ENCODE peak calls at places on chromosomes 12 and 14, in ten cellular contexts. L, U, I, A, E, B, H, O, S and J are unnamed samples.

GRCh38 chr14:72942934-72943333 is 16.7 kb downstream of the DCAF4 start:
- DNase-seq in A (no peak), U (no peak), O (no peak), I (no peak), S (no peak), E (no peak), H (no peak), B (no peak), L (no peak), J (no peak)

GRCh38 chr14:59293934-59294661 is 105.6 kb downstream of the DAAM1 start:
- DNase-seq in E (peak), O (no peak), S (no peak), I (no peak), H (no peak), L (no peak), U (no peak), A (no peak), B (no peak), J (no peak)

GRCh38 chr14:69475194-69475818 is 9.2 kb upstream of the PLEKHD1 start:
- DNase-seq in A (peak), S (peak), L (no peak), I (no peak), O (peak), E (no peak), B (peak), H (no peak), U (no peak), J (no peak)

GRCh38 chr14:49623941-49624806 is 3.6 kb downstream of the MGAT2 start:
- DNase-seq in U (no peak), L (no peak), S (no peak), A (peak), E (no peak), B (peak), H (no peak), I (no peak), O (no peak), J (no peak)

GRCh38 chr14:36367985-36368774 is 47.7 kb upstream of the MBIP start:
- DNase-seq in B (no peak), O (no peak), L (no peak), A (no peak), U (no peak), E (no peak), S (no peak), H (no peak), I (no peak), J (no peak)

GRCh38 chr14:104515059-104515810 is 64.3 kb upstream of the C14orf180 start:
- DNase-seq in A (no peak), B (no peak), H (no peak), E (peak), I (no peak), S (no peak), O (peak), U (no peak), L (peak), J (no peak)

GRCh38 chr12:12221560-12221959 is 45.3 kb downstream of the LRP6 start:
- DNase-seq in H (no peak), U (no peak), L (no peak), S (no peak), A (no peak), E (no peak), B (no peak), I (no peak), O (no peak), J (no peak)

GRCh38 chr14:51547260-51547659 is 104.5 kb upstream of the FRMD6 start:
- DNase-seq in U (no peak), A (peak), I (no peak), O (peak), L (no peak), H (no peak), S (peak), E (no peak), B (no peak), J (no peak)

GRCh38 chr14:22598896-22599244 is 770 bp downstream of the ABHD4 start:
- DNase-seq in U (peak), A (peak), I (no peak), E (no peak), O (peak), L (peak), S (peak), B (peak), H (peak), J (no peak)

GRCh38 chr12:54430471-54431075 is 11.5 kb upstream of the ITGA5 start:
- DNase-seq in U (no peak), I (no peak), L (no peak), E (no peak), O (no peak), H (no peak), B (no peak), A (no peak), S (no peak), J (no peak)

GRCh38 chr12:44537354-44537753 is 338.8 kb downstream of the NELL2 start:
- DNase-seq in B (no peak), I (no peak), E (no peak), U (no peak), O (no peak), H (no peak), S (no peak), L (no peak), A (no peak), J (no peak)

GRCh38 chr12:3225796-3226180 is 148.6 kb downstream of the TSPAN9 start:
- DNase-seq in O (no peak), H (no peak), I (no peak), S (peak), E (no peak), A (no peak), L (no peak), B (no peak), U (no peak), J (no peak)

GRCh38 chr12:51752490-51752889 is 96.0 kb downstream of the FIGNL2 start:
- DNase-seq in S (peak), I (no peak), L (peak), O (peak), A (peak), U (peak), B (no peak), E (peak), H (peak), J (no peak)

GRCh38 chr12:114681149-114681849 is 2.7 kb downstream of the TBX3 start:
- DNase-seq in O (peak), E (no peak), L (peak), A (no peak), H (no peak), I (no peak), U (no peak), S (peak), B (no peak), J (no peak)

GRCh38 chr12:14854586-14855163 is 11.3 kb upstream of the ART4 start:
- DNase-seq in S (peak), O (peak), B (peak), A (no peak), L (no peak), I (no peak), U (no peak), E (no peak), H (no peak), J (no peak)

GRCh38 chr12:119319638-119320037 is 14.9 kb upstream of the CCDC60 start:
- DNase-seq in S (no peak), E (no peak), U (no peak), I (no peak), A (no peak), B (no peak), O (no peak), L (no peak), H (no peak), J (no peak)

GRCh38 chr12:124917135-124917840 is 2.8 kb upstream of the UBC start:
- DNase-seq in E (peak), U (peak), I (peak), A (peak), O (peak), H (peak), S (peak), B (peak), L (peak), J (peak)

GRCh38 chr12:7065073-7065623 is 4.6 kb downstream of the C1S start:
- DNase-seq in U (no peak), A (no peak), O (no peak), S (no peak), H (no peak), E (no peak), I (no peak), B (no peak), L (no peak), J (no peak)

GRCh38 chr14:50594577-50595316 is 34.8 kb downstream of the ATL1 start:
- DNase-seq in E (no peak), S (no peak), B (no peak), O (no peak), I (no peak), A (no peak), H (no peak), L (peak), U (no peak), J (no peak)

GRCh38 chr14:98705826-98706225 is 566.2 kb downstream of the BCL11B start:
- DNase-seq in H (no peak), L (peak), O (no peak), B (no peak), E (no peak), I (no peak), S (no peak), U (no peak), A (no peak), J (no peak)

GRCh38 chr12:9149372-9149771 is 33.7 kb upstream of the A2M start:
- DNase-seq in E (no peak), A (no peak), U (no peak), B (no peak), O (no peak), S (no peak), H (no peak), L (peak), I (no peak), J (no peak)

GRCh38 chr12:96219700-96220206 is 25.6 kb downstream of the ELK3 start:
- DNase-seq in U (no peak), H (peak), L (peak), A (peak), O (peak), S (peak), I (no peak), B (no peak), E (no peak), J (no peak)

GRCh38 chr12:15700595-15700994 is 88.6 kb downstream of the EPS8 start:
- DNase-seq in L (no peak), H (no peak), B (peak), A (peak), O (peak), E (no peak), I (no peak), S (peak), U (no peak), J (no peak)

DNA sequence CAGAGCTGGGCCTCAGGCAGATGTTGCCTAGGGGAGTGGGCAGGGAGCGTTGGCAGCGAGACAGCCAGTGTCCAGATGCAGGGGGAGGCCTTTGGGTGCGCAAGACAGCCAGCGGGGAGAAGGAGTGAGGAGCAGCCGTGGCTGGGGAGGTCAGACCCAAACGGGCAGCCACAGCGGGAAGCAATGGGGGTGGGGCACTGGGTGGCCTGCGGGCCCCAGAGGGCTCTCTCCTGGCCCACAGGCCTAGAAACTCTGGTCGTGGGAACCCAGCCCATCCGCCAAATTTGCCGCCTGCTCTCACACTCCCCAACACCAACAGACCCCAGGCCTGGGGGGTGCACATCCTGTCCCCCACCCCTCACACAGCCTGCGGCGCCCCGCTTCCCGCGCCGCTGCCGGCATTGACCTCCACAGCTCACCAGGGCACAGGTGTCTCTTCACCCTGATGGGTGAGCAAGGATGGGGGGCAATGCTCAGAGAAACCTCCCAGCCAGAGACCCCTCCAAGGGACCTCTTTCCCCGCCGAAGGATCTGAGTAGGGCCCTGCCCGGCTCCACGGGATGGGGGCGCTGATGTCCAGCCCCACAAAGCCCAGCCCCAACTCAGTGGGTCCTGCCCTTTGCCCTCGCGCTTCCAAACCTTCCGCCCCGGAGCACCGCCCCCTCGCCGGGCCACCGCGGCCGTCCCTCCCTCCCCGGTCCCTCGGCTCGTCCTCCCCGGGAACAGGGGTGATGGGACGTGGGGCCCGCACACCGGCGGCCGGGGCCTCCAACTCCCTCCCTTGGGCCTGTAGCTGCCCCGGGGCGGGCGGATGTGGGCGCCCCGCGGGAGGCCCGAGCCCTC is 781 bp downstream of the HDAC7 start:
- DNase-seq in L (peak), O (peak), S (peak), A (no peak), U (peak), H (peak), E (peak), B (peak), I (peak), J (peak)
- TF ChIP-seq CTCF in L (peak), O (no peak), S (peak), A (no peak), U (no peak), H (no peak), E (no peak), B (peak), I (no peak), J (no peak)

DNA sequence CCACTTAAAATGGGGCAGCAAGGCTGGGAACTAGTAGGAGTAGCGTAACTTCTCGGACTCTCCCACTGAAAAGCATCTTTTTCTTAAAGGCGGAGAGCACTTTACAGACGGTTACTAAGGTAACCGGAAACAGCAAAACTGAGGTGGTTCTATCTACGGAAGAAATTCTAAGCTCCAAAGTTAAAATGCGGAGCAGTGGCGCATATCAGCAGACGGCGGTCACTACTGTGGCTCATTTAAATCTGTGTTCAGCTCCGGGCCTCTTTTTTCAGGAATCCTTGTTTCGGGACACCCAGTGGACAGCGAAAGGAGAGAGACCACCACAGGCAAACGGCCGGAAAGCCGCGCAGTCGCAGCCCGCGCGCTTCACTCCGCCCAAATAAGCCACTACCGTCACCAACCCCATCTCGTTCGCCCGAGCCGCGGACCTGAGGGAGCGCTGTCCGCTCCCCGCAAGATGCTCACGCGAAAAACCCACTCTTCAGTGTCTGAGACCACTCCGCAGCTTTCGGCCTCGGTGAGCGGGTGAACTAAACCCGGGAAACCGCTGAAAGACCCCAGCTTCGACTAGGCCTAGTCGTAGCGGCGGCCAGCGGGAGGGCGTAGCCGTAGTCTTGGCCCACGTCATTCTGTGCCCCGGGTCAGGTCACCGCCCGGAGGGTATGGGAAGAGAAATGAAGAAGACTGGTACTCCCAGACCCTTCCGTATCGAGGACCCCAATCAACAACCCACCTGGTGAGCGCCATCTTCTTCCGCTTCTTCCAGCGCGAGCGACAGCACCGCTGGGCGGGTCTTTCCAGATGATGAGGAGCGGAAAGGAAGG is at the start of gene SNW1:
- DNase-seq in L (peak), H (peak), S (peak), O (peak), A (peak), U (peak), I (peak), B (peak), E (peak), J (peak)
- TF ChIP-seq CTCF in L (peak), H (no peak), S (no peak), O (no peak), A (no peak), U (no peak), I (no peak), B (no peak), E (no peak), J (no peak)

GRCh38 chr12:102480401-102480800 is at the start of gene IGF1:
- DNase-seq in L (no peak), A (no peak), E (peak), O (no peak), I (no peak), H (no peak), U (no peak), B (no peak), S (peak), J (no peak)
- TF ChIP-seq CTCF in L (peak), A (no peak), E (peak), O (no peak), I (no peak), H (no peak), U (no peak), B (peak), S (peak), J (no peak)

GRCh38 chr12:132194056-132194455 is 49.8 kb downstream of the NOC4L start:
- DNase-seq in L (peak), H (no peak), O (peak), B (no peak), I (no peak), U (no peak), S (no peak), E (no peak), A (no peak), J (no peak)
- TF ChIP-seq CTCF in L (peak), H (no peak), O (no peak), B (peak), I (no peak), U (no peak), S (peak), E (no peak), A (peak), J (no peak)

GRCh38 chr14:63996016-63996415 is 143.2 kb downstream of the SYNE2 start:
- DNase-seq in L (no peak), A (no peak), E (no peak), I (no peak), H (no peak), U (no peak), S (no peak), O (no peak), B (no peak), J (no peak)

GRCh38 chr14:63995285-63995684 is 142.5 kb downstream of the SYNE2 start:
- DNase-seq in I (no peak), H (no peak), S (no peak), E (no peak), L (no peak), A (no peak), O (no peak), U (no peak), B (no peak), J (no peak)

GRCh38 chr14:63991833-63992232 is 139.0 kb downstream of the SYNE2 start:
- DNase-seq in E (no peak), A (no peak), I (no peak), H (no peak), U (no peak), O (no peak), B (no peak), L (no peak), S (no peak), J (no peak)

GRCh38 chr14:63992858-63993257 is 140.1 kb downstream of the SYNE2 start:
- DNase-seq in E (no peak), A (peak), O (no peak), U (no peak), S (no peak), L (no peak), H (no peak), B (no peak), I (no peak), J (no peak)

GRCh38 chr14:63993992-63994391 is 141.2 kb downstream of the SYNE2 start:
- DNase-seq in L (no peak), U (no peak), I (no peak), O (no peak), A (peak), H (no peak), B (no peak), E (no peak), S (peak), J (no peak)
- TF ChIP-seq CTCF in L (no peak), U (peak), I (no peak), O (peak), A (peak), H (no peak), B (peak), E (no peak), S (peak), J (no peak)

DNA sequence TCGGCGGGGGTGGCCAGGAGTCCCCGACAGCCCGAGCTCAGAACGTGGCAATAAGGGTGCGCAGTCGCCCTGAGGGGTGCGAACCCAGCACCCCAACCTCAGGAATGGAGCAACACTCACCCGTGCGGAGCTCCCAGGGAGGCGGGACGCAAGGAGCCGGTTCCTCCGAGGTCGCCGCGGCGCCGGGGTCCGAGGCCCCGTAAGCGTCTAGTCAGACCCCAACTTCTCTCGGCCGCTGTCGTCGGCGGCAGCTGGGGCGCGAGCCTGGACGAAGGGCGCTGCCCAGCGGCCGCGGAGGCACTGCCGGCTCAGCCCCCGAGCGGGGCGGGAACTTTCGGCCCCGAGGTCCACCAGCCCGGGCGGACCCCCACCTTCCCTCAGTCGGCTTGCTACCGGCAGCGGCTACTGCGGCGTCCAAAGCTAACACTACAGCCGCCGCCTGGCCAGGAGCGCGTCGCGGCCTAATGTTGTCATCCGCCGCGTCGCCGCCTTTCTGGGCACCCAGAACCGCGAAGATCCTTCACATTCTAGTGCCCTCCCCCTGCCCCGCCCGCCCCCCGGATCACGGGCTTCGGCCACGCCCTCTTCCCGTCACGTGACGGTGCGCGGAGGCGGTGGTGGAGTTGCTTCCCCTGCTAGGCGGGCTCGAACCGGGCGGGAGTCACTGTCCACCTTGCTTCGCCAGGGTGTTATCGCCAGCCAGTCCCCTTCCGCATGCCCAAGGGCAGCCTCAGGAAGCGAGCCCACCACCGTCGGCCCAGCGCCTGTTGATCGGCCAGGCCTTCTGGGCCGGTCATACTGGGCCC is at the start of gene OSBPL8:
- DNase-seq in I (peak), S (peak), B (peak), A (peak), E (peak), L (peak), U (peak), O (peak), H (peak), J (peak)
- TF ChIP-seq CTCF in I (no peak), S (peak), B (peak), A (peak), E (no peak), L (peak), U (peak), O (no peak), H (no peak), J (no peak)

GRCh38 chr14:57870686-57871457 is 5.0 kb upstream of the SLC35F4 start:
- DNase-seq in E (no peak), L (peak), I (no peak), O (no peak), B (no peak), H (no peak), U (no peak), S (no peak), A (no peak), J (no peak)

GRCh38 chr14:57875296-57875695 is 9.4 kb upstream of the SLC35F4 start:
- DNase-seq in A (no peak), H (no peak), O (no peak), I (no peak), B (no peak), L (no peak), U (no peak), S (no peak), E (no peak), J (no peak)

GRCh38 chr14:57875985-57876384 is 10.1 kb upstream of the SLC35F4 start:
- DNase-seq in B (no peak), S (no peak), O (no peak), E (no peak), L (no peak), H (no peak), A (no peak), U (no peak), I (no peak), J (no peak)

GRCh38 chr14:57869530-57870088 is 3.7 kb upstream of the SLC35F4 start:
- DNase-seq in O (no peak), B (no peak), L (no peak), U (no peak), I (no peak), S (no peak), A (no peak), E (no peak), H (no peak), J (no peak)

GRCh38 chr14:57871487-57872080 is 5.7 kb upstream of the SLC35F4 start:
- DNase-seq in H (no peak), B (no peak), S (peak), I (no peak), O (peak), L (peak), A (peak), E (peak), U (peak), J (no peak)
- TF ChIP-seq CTCF in H (no peak), B (peak), S (peak), I (no peak), O (peak), L (peak), A (peak), E (peak), U (peak), J (no peak)